ENCODE peak calls at places on chromosomes 11 and 22, in ten cellular contexts. L is HCT116, P is K562, J is WTC11, A is H1, T is endothelial cell of umbilical vein, W is GM12878, C is SK-N-SH, S is HepG2, N is A549. K is an unnamed sample.

GRCh38 chr11:69071086-69071800 is 22.5 kb downstream of the TPCN2 start:
- DNase-seq in L (no peak), P (no peak), J (no peak), A (no peak), T (no peak), W (no peak), C (no peak), S (no peak), N (no peak), K (no peak)

GRCh38 chr11:130737866-130738431 is 178.3 kb downstream of the SNX19 start:
- DNase-seq in L (no peak), P (no peak), J (no peak), A (no peak), T (peak; percentile 88), W (no peak), C (peak; percentile 47), S (no peak), N (no peak), K (no peak)

GRCh38 chr11:111400595-111400994 is 21.5 kb upstream of the POU2AF1 start:
- DNase-seq in L (no peak), P (no peak), J (no peak), A (no peak), T (no peak), W (no peak), C (no peak), S (no peak), N (no peak), K (no peak)

GRCh38 chr22:21102659-21103267 is 57.0 kb downstream of the LRRC74B start:
- DNase-seq in L (peak; percentile 71), P (peak; percentile 98), J (peak; percentile 95), A (peak; percentile 96), T (peak; percentile 63), W (no peak), C (peak; percentile 88), S (peak; percentile 73), N (peak; percentile 82), K (peak; percentile 77)

GRCh38 chr11:134100171-134100570 is 31.3 kb downstream of the JAM3 start:
- DNase-seq in L (no peak), P (no peak), J (no peak), A (no peak), T (no peak), W (no peak), C (no peak), S (no peak), N (no peak), K (no peak)

GRCh38 chr11:118050208-118050891 is 26.5 kb upstream of the TMPRSS4 start:
- DNase-seq in L (no peak), P (no peak), J (no peak), A (no peak), T (no peak), W (no peak), C (no peak), S (no peak), N (no peak), K (no peak)

GRCh38 chr22:17237031-17237668 is 17.9 kb upstream of the ADA2 start:
- DNase-seq in L (no peak), P (no peak), J (no peak), A (no peak), T (no peak), W (peak; percentile 71), C (no peak), S (no peak), N (no peak), K (peak; percentile 66)

GRCh38 chr11:34345991-34346480 is 11.8 kb downstream of the ABTB2 start:
- DNase-seq in L (no peak), P (no peak), J (no peak), A (no peak), T (no peak), W (no peak), C (peak; percentile 26), S (no peak), N (no peak), K (no peak)

GRCh38 chr11:38927993-38928392 is 2330.0 kb upstream of the RAG2 start:
- DNase-seq in L (no peak), P (no peak), J (no peak), A (no peak), T (no peak), W (no peak), C (no peak), S (no peak), N (no peak), K (no peak)

GRCh38 chr11:11608783-11609232 is 13.0 kb downstream of the GALNT18 start:
- DNase-seq in L (no peak), P (no peak), J (no peak), A (no peak), T (no peak), W (no peak), C (peak; percentile 28), S (no peak), N (peak; percentile 29), K (no peak)

DNA sequence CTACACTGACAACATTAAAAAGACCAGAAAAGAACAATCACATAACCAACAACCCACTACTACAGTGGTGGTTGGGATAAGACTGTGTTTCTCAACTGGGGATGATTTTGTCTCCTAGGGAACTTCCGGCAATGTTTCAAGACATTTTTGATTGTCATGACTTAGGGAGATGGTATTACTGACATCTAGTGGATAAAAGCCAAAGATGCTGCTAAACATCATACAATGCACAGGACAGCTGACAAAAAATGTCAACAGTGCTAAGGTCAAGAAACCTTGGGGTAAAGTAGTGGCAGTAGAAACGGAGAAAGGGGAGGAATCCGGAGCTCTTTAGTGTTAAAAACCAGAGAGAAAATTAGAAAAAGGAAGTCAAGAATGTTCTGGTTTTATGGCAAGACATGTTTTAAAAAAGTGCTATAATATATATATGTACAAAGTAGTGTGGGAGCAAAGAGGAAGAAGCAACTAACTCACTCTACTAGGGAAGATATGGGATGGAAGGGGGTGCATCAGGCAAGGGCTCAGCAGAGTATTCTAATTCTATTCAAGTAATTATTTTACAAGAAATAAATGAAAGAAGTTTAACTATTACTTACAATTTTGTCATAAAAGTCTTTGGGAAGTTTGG is 37.2 kb downstream of the CKAP5 start:
- DNase-seq in L (peak; percentile 13), P (peak; percentile 16), J (no peak), A (no peak), T (peak; percentile 46), W (no peak), C (peak; percentile 10), S (peak; percentile 25), N (peak; percentile 69), K (peak; percentile 67)
- TF ChIP-seq CTCF in L (peak; percentile 19), P (peak; percentile 52), J (no peak), A (peak; percentile 33), T (peak; percentile 32), W (peak; percentile 26), C (peak; percentile 56), S (peak; percentile 60), N (peak; percentile 67), K (peak; percentile 57)

DNA sequence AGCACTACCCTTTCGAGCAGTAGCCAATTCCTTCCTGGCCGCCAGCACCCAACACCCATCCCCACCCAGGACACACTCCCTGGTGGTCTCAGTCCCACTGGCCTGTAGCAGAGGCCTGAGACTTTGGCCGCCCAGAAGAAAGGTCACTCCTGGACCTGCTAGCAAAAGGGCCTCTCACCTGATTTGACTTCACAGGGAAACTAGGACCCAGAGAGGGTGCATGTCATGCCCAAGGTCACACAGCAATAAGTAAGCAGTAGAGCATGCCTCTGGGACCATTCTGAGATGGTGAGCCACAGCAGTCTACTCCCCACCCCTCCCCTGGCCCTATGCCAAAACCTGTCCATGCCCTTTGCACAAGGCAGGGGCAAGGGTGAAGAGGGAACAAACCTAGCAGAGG is 7.3 kb downstream of the ARRB1 start:
- DNase-seq in L (no peak), P (no peak), J (no peak), A (no peak), T (no peak), W (no peak), C (no peak), S (no peak), N (no peak), K (no peak)
- TF ChIP-seq MAX in L (no peak), P (no peak), J (no peak), A (no peak), T (no peak), W (no peak), C (no peak), S (no peak), N (no peak), K (no peak)

GRCh38 chr11:86955674-86956522 is 703 bp upstream of the FZD4 start:
- DNase-seq in L (peak; percentile 34), P (peak; percentile 87), J (peak; percentile 84), A (peak; percentile 88), T (peak; percentile 92), W (peak; percentile 5), C (peak; percentile 88), S (peak; percentile 88), N (peak; percentile 76), K (peak; percentile 77)
- TF ChIP-seq CTCF in L (no peak), P (peak; percentile 42), J (no peak), A (peak; percentile 22), T (no peak), W (no peak), C (peak; percentile 39), S (peak; percentile 71), N (peak; percentile 38), K (peak; percentile 19)

GRCh38 chr11:44638032-44638431 is 72.6 kb downstream of the CD82 start:
- DNase-seq in L (no peak), P (no peak), J (no peak), A (no peak), T (no peak), W (no peak), C (no peak), S (no peak), N (no peak), K (no peak)
- TF ChIP-seq MAX in L (no peak), P (no peak), J (no peak), A (no peak), T (no peak), W (no peak), C (no peak), S (no peak), N (no peak), K (no peak)